ENCODE peak calls at places on chromosome 11, in five cellular contexts. A is GM23338, Q is fibroblast of mammary gland, K is AG04450, W is A673. C is an unnamed sample.

GRCh38 chr11:67345949-67346819 is 7.2 kb downstream of the POLD4 start:
- DNase-seq in A (peak), Q (peak), K (no peak), W (peak), C (peak)

GRCh38 chr11:41118521-41118920 is 340.9 kb downstream of the LRRC4C start:
- DNase-seq in A (peak), Q (no peak), K (no peak), W (no peak), C (no peak)

GRCh38 chr11:112784323-112785073 is 176.7 kb upstream of the NCAM1 start:
- DNase-seq in A (peak), Q (peak), K (no peak), W (peak), C (peak)

GRCh38 chr11:65416341-65417185 is 6.0 kb upstream of the NEAT1 start:
- DNase-seq in A (peak), Q (peak), K (no peak), W (peak), C (peak)

GRCh38 chr11:102883132-102883531 is 8.3 kb upstream of the MMP12 start:
- DNase-seq in A (no peak), Q (peak), K (no peak), W (no peak), C (no peak)

GRCh38 chr11:67674442-67674871 is at the start of gene ALDH3B2:
- DNase-seq in A (no peak), Q (no peak), K (no peak), W (no peak), C (no peak)

GRCh38 chr11:77752518-77752917 is 68.0 kb downstream of the RSF1 start:
- DNase-seq in A (peak), Q (peak), K (no peak), W (no peak), C (no peak)

GRCh38 chr11:63872833-63873201 is 33.9 kb downstream of the MARK2 start:
- DNase-seq in A (no peak), Q (no peak), K (no peak), W (no peak), C (no peak)

GRCh38 chr11:63915961-63916836 is 765 bp downstream of the RCOR2 start:
- DNase-seq in A (peak), Q (no peak), K (no peak), W (peak), C (no peak)

GRCh38 chr11:100805509-100806199 is 118.6 kb downstream of the ARHGAP42 start:
- DNase-seq in A (no peak), Q (peak), K (no peak), W (no peak), C (peak)

GRCh38 chr11:59759900-59760299 is 4.7 kb downstream of the STX3 start:
- DNase-seq in A (no peak), Q (no peak), K (no peak), W (no peak), C (no peak)

GRCh38 chr11:79258606-79259005 is 182.2 kb downstream of the TENM4 start:
- DNase-seq in A (no peak), Q (no peak), K (no peak), W (no peak), C (no peak)

GRCh38 chr11:94793822-94794221 is 25.7 kb downstream of the AMOTL1 start:
- DNase-seq in A (no peak), Q (peak), K (no peak), W (no peak), C (no peak)

GRCh38 chr11:34366522-34366921 is 8.7 kb upstream of the ABTB2 start:
- DNase-seq in A (peak), Q (peak), K (no peak), W (peak), C (no peak)

GRCh38 chr11:35794850-35795249 is 132.3 kb downstream of the TRIM44 start:
- DNase-seq in A (no peak), Q (peak), K (peak), W (no peak), C (no peak)

GRCh38 chr11:34784318-34784841 is 131.8 kb downstream of the APIP start:
- DNase-seq in A (no peak), Q (no peak), K (no peak), W (no peak), C (no peak)

GRCh38 chr11:46684364-46684763 is 16.1 kb downstream of the ARHGAP1 start:
- DNase-seq in A (no peak), Q (no peak), K (no peak), W (no peak), C (no peak)

GRCh38 chr11:59216654-59217640 is 4.2 kb upstream of the MPEG1 start:
- DNase-seq in A (no peak), Q (peak), K (no peak), W (no peak), C (no peak)

GRCh38 chr11:28836285-28837081 is 728.3 kb downstream of the METTL15 start:
- DNase-seq in A (no peak), Q (peak), K (peak), W (peak), C (peak)

GRCh38 chr11:127106938-127107337 is 106.4 kb upstream of the KIRREL3 start:
- DNase-seq in A (no peak), Q (no peak), K (no peak), W (no peak), C (no peak)

GRCh38 chr11:65793144-65793581 is 6.3 kb downstream of the OVOL1 start:
- DNase-seq in A (no peak), Q (no peak), K (no peak), W (no peak), C (no peak)

GRCh38 chr11:67651976-67652895 is 1.7 kb upstream of the ACY3 start:
- DNase-seq in A (no peak), Q (no peak), K (no peak), W (peak), C (no peak)

GRCh38 chr11:11451501-11452005 is 98.5 kb upstream of the CSNK2A3 start:
- DNase-seq in A (no peak), Q (no peak), K (no peak), W (no peak), C (no peak)

GRCh38 chr11:64271339-64272132 is 12.9 kb downstream of the BAD start:
- DNase-seq in A (peak), Q (peak), K (peak), W (peak), C (peak)

GRCh38 chr11:34358666-34359547 is 1.1 kb upstream of the ABTB2 start:
- DNase-seq in A (peak), Q (peak), K (no peak), W (peak), C (no peak)

GRCh38 chr11:64406221-64406946 is 47.4 kb downstream of the RPS6KA4 start:
- DNase-seq in A (no peak), Q (no peak), K (no peak), W (no peak), C (no peak)

GRCh38 chr11:79461144-79461543 is 20.3 kb upstream of the TENM4 start:
- DNase-seq in A (peak), Q (peak), K (no peak), W (peak), C (no peak)

GRCh38 chr11:40130427-40130826 is 1329.0 kb downstream of the LRRC4C start:
- DNase-seq in A (peak), Q (no peak), K (no peak), W (peak), C (no peak)

GRCh38 chr11:77262803-77263202 is 38.7 kb downstream of the GDPD4 start:
- DNase-seq in A (no peak), Q (no peak), K (no peak), W (no peak), C (no peak)

GRCh38 chr11:17276236-17277023 is at the start of gene NUCB2:
- DNase-seq in A (peak), Q (peak), K (peak), W (peak), C (peak)

GRCh38 chr11:114301927-114302326 is 5.7 kb downstream of the NNMT start:
- DNase-seq in A (no peak), Q (no peak), K (no peak), W (no peak), C (no peak)

GRCh38 chr11:114304065-114304464 is 7.9 kb downstream of the NNMT start:
- DNase-seq in A (no peak), Q (peak), K (no peak), W (no peak), C (no peak)

GRCh38 chr11:114301088-114301487 is 4.9 kb downstream of the NNMT start:
- DNase-seq in A (no peak), Q (no peak), K (no peak), W (no peak), C (no peak)

GRCh38 chr11:114304969-114305368 is 8.8 kb downstream of the NNMT start:
- DNase-seq in A (no peak), Q (peak), K (no peak), W (no peak), C (no peak)

DNA sequence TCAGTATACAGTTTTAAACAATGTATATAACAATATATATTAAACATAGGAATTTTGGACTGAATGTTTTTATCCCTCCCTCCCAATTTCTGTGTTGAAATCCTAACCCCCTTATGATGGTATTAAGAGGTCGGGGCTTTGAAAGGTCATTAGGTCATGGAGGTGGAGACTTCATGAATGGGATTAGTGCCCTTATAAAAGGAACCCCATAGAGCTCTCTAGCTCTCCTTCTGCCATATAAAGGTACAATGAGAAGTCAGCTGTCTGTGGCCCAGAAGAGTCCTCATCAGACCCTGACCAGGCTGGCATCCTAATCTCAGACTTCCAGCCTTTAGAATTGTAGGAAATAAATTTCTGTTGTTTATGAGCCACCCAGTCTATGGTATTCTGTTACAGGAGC is 6.5 kb downstream of the NNMT start:
- DNase-seq in A (no peak), Q (no peak), K (no peak), W (no peak), C (no peak)
- H3K4me3 ChIP-seq in A (no peak), Q (no peak), K (no peak), W (no peak), C (no peak)

GRCh38 chr11:3947084-3947483 is 91.6 kb downstream of the STIM1 start:
- DNase-seq in A (no peak), Q (peak), K (no peak), W (peak), C (no peak)
- H3K4me3 ChIP-seq in A (no peak), Q (no peak), K (no peak), W (no peak), C (no peak)

DNA sequence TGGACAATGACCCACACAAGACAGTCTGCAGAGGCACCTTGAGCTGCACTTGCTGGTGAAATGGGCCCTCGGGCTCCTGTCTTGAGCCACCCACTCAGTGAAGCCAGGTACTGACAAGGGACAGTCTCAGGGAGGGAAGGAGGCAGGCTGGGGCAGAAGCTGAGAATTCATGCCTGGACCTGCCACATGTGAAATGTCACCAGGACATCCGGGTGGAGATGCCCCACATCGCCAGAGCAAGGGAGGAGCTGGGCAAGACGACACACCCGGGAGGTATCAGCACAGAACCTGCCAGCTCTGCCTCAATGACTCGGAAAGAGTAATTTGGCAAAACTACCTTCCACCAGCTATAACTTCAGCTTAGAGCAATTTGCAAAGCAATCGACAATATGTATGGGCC is 23.5 kb downstream of the CPT1A start:
- DNase-seq in A (no peak), Q (no peak), K (no peak), W (no peak), C (no peak)
- H3K4me3 ChIP-seq in A (no peak), Q (no peak), K (no peak), W (no peak), C (no peak)

GRCh38 chr11:61828629-61829407 is 718 bp downstream of the FADS2 start:
- DNase-seq in A (peak), Q (peak), K (no peak), W (peak), C (no peak)

GRCh38 chr11:61827573-61828378 is at the start of gene FADS2:
- DNase-seq in A (peak), Q (peak), K (peak), W (peak), C (peak)

GRCh38 chr11:61826930-61827572 is 1.0 kb upstream of the FADS2 start:
- DNase-seq in A (no peak), Q (no peak), K (no peak), W (no peak), C (no peak)

GRCh38 chr11:61829806-61830205 is 1.7 kb downstream of the FADS2 start:
- DNase-seq in A (no peak), Q (no peak), K (no peak), W (no peak), C (no peak)

DNA sequence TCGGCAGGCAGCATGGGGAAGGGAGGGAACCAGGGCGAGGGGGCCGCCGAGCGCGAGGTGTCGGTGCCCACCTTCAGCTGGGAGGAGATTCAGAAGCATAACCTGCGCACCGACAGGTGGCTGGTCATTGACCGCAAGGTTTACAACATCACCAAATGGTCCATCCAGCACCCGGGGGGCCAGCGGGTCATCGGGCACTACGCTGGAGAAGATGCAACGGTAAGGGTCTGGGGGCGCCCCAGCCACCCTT is 204 bp downstream of the FADS2 start:
- DNase-seq in A (no peak), Q (no peak), K (no peak), W (no peak), C (no peak)
- H3K4me3 ChIP-seq in A (peak), Q (peak), K (peak), W (peak), C (peak)

GRCh38 chr11:44673691-44674090 is 53.1 kb upstream of the TSPAN18 start:
- DNase-seq in A (no peak), Q (no peak), K (no peak), W (peak), C (no peak)

GRCh38 chr11:44674809-44675208 is 52.0 kb upstream of the TSPAN18 start:
- DNase-seq in A (no peak), Q (no peak), K (no peak), W (no peak), C (no peak)

GRCh38 chr11:44675906-44676305 is 50.9 kb upstream of the TSPAN18 start:
- DNase-seq in A (no peak), Q (no peak), K (no peak), W (no peak), C (no peak)

GRCh38 chr11:44670814-44671213 is 55.9 kb upstream of the TSPAN18 start:
- DNase-seq in A (peak), Q (no peak), K (no peak), W (no peak), C (no peak)

DNA sequence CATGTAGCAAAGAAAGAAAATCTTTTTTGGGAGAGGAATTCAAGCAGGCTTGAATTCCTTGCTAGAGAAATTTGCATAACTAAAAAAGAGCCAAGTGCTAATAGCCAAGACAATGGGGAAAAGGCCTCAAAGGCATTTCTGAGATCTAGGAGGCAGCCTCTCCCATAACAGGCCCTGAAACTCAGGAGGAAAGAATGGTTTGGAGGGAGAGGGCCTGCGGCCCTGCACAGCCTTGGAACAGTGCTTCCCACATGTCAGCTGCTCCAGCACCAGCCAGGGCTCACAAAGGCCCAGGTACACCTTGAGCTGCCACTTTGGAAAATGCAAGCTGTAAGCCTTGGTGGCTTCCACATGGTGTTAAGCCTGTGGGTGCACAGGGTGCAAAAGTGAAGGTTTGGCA is 55.5 kb upstream of the TSPAN18 start:
- DNase-seq in A (peak), Q (no peak), K (no peak), W (no peak), C (no peak)
- H3K4me3 ChIP-seq in A (peak), Q (no peak), K (no peak), W (no peak), C (no peak)

GRCh38 chr11:3873712-3874349 is 18.4 kb downstream of the STIM1 start:
- DNase-seq in A (no peak), Q (no peak), K (no peak), W (peak), C (no peak)
- H3K4me3 ChIP-seq in A (no peak), Q (no peak), K (no peak), W (no peak), C (no peak)

GRCh38 chr11:203056-203944 is 3.9 kb downstream of the BET1L start:
- DNase-seq in A (no peak), Q (peak), K (no peak), W (no peak), C (no peak)

GRCh38 chr11:201936-202335 is 5.3 kb downstream of the BET1L start:
- DNase-seq in A (peak), Q (no peak), K (no peak), W (no peak), C (no peak)

GRCh38 chr11:200224-201003 is 6.8 kb downstream of the BET1L start:
- DNase-seq in A (peak), Q (no peak), K (no peak), W (no peak), C (no peak)

GRCh38 chr11:203945-204586 is 3.1 kb downstream of the BET1L start:
- DNase-seq in A (no peak), Q (no peak), K (no peak), W (no peak), C (no peak)

DNA sequence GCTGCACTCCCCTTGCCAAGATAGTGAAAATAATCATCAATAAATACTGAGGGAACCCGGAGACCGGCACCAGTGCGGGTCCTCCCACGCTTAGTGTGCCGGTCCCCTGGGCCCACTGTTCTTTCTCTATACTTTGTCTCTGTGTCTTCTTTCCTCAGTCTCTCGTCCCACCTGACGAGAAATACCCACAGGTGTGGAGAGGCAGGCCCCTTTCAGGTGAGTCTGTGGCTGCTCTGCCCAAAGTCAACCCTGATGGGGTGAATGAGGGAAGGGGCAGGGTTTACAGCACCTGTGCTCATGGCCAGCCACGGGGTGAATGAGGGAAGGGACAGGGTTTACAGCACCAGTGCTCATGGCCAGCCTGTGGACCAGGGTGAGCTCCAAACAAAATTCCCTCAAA is 4.7 kb downstream of the BET1L start:
- DNase-seq in A (no peak), Q (no peak), K (no peak), W (no peak), C (no peak)
- H3K4me3 ChIP-seq in A (no peak), Q (no peak), K (no peak), W (no peak), C (no peak)

DNA sequence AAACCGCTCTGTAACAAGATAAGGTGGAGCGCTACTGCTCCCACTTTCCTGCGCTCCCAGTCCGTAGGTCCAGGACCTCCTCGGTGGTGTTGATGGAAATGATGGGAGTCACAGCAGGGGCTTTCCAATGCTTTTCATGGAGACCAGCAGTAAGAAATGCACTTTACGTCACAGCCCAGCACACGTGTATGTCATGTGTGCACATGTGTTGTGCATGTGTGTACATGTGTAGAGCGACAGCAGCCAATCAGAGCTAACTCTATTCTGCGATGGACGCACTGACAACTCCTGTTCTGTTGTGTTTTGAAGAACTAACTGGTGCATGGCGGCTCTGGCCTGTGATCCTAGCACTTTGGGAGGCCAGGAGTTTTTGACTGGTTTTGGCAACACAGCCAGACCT is 1.2 kb downstream of the CHID1 start:
- DNase-seq in A (no peak), Q (no peak), K (no peak), W (no peak), C (no peak)
- H3K4me3 ChIP-seq in A (peak), Q (peak), K (peak), W (peak), C (no peak)

DNA sequence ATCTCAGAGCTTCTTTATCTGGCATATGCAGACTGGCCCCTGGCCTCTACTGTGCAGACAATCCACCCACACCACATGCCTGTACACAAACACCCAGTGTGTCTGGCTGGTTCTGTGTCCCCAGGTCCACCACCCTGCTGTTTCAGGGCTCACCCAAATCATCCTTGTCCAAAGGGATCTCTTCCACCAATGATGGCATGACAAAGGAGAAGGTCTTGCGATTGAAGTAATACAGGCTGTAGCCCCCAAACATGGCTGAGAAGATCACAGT is 1.7 kb downstream of the SLC37A4 start:
- DNase-seq in A (no peak), Q (no peak), K (no peak), W (no peak), C (no peak)
- H3K4me3 ChIP-seq in A (peak), Q (no peak), K (no peak), W (peak), C (no peak)

C was measured in AG09309.